ENCODE peak calls at places on chromosome 22, in five cellular contexts. A is OCI-LY7, L is AG09319, E is ELR, Q is G401. T is an unnamed sample.

GRCh38 chr22:17281026-17281809 is 62.0 kb upstream of the ADA2 start:
- DNase-seq in A (no peak), Q (no peak), L (no peak), E (no peak), T (no peak)

GRCh38 chr22:39253427-39254070 is 8.8 kb upstream of the PDGFB start:
- DNase-seq in A (no peak), L (no peak), E (peak), Q (peak), T (no peak)

GRCh38 chr22:29306175-29306829 is at the start of gene GAS2L1:
- DNase-seq in A (peak), L (peak), Q (peak), E (peak), T (peak)

GRCh38 chr22:28813772-28814518 is 13.6 kb upstream of the XBP1 start:
- DNase-seq in L (no peak), A (no peak), E (no peak), Q (no peak), T (no peak)

GRCh38 chr22:20552450-20552894 is 45.1 kb downstream of the MED15 start:
- DNase-seq in A (no peak), L (no peak), Q (no peak), E (no peak), T (no peak)

GRCh38 chr22:29704528-29705285 is 15.1 kb upstream of the CABP7 start:
- DNase-seq in E (peak), A (peak), Q (peak), L (no peak), T (no peak)

GRCh38 chr22:39135092-39135896 is 17.2 kb downstream of the CBX7 start:
- DNase-seq in Q (peak), E (peak), L (no peak), A (peak), T (peak)

GRCh38 chr22:47017245-47017644 is 254.8 kb downstream of the TBC1D22A start:
- DNase-seq in L (no peak), A (no peak), Q (no peak), E (no peak), T (no peak)

GRCh38 chr22:39999144-39999757 is 4.5 kb downstream of the FAM83F start:
- DNase-seq in E (peak), A (peak), L (no peak), Q (no peak), T (peak)

GRCh38 chr22:20464096-20464614 is 26.5 kb upstream of the SCARF2 start:
- DNase-seq in A (peak), Q (no peak), L (no peak), E (no peak), T (no peak)

GRCh38 chr22:22746963-22747933 is 102.8 kb downstream of the GGTLC2 start:
- DNase-seq in A (peak), E (no peak), Q (peak), L (no peak), T (no peak)

GRCh38 chr22:31339148-31339832 is 6.9 kb downstream of the PATZ1 start:
- DNase-seq in E (no peak), L (no peak), A (no peak), Q (no peak), T (no peak)

GRCh38 chr22:46947516-46948260 is 185.2 kb downstream of the TBC1D22A start:
- DNase-seq in Q (no peak), A (no peak), E (no peak), L (no peak), T (no peak)

GRCh38 chr22:47616396-47617020 is 854.1 kb downstream of the TBC1D22A start:
- DNase-seq in E (no peak), A (no peak), L (no peak), Q (no peak), T (no peak)

GRCh38 chr22:30470655-30471054 is 1.2 kb downstream of the SEC14L3 start:
- DNase-seq in Q (no peak), E (no peak), L (no peak), A (no peak), T (no peak)

GRCh38 chr22:21951931-21952465 is 650 bp downstream of the PPM1F start:
- DNase-seq in A (peak), L (no peak), E (peak), Q (no peak), T (peak)

GRCh38 chr22:23912293-23912903 is 18.2 kb downstream of the MIF start:
- DNase-seq in E (no peak), A (no peak), Q (no peak), L (no peak), T (no peak)

GRCh38 chr22:31604137-31604705 is 57.8 kb downstream of the PISD start:
- DNase-seq in A (no peak), L (no peak), E (no peak), Q (peak), T (no peak)

GRCh38 chr22:46057762-46058420 is 80.9 kb upstream of the WNT7B start:
- DNase-seq in Q (peak), E (peak), L (no peak), A (peak), T (no peak)

GRCh38 chr22:23806837-23807236 is 20.1 kb downstream of the SMARCB1 start:
- DNase-seq in A (peak), E (no peak), Q (no peak), L (no peak), T (no peak)

GRCh38 chr22:48021946-48022345 is 1259.5 kb downstream of the TBC1D22A start:
- DNase-seq in A (peak), Q (no peak), E (no peak), L (no peak), T (no peak)

GRCh38 chr22:20243545-20244249 is 24.4 kb downstream of the RTN4R start:
- DNase-seq in Q (peak), A (peak), E (peak), L (peak), T (peak)

GRCh38 chr22:42734406-42734805 is 13.7 kb upstream of the A4GALT start:
- DNase-seq in E (no peak), L (no peak), A (no peak), Q (no peak), T (no peak)

GRCh38 chr22:49979587-49980264 is 19.2 kb downstream of the PIM3 start:
- DNase-seq in L (no peak), Q (no peak), E (peak), A (peak), T (peak)

GRCh38 chr22:30459206-30460052 is 12.4 kb downstream of the SEC14L3 start:
- DNase-seq in Q (no peak), L (no peak), A (peak), E (peak), T (peak)

GRCh38 chr22:47143249-47143938 is 380.9 kb downstream of the TBC1D22A start:
- DNase-seq in L (no peak), Q (no peak), E (no peak), A (no peak), T (no peak)

T was measured in nephron progenitor cell.